ENCODE peak calls at places on chromosomes 11 and 22, in eight cellular contexts. One of them, this sample, is unnamed.

GRCh38 chr11:112903310-112903709 is 57.9 kb upstream of the NCAM1 start:
- DNase-seq in heart right ventricle: no peak
- DNase-seq in ovary: no peak
- DNase-seq in colonic mucosa: no peak
- DNase-seq in GM06990: no peak
- DNase-seq in CD8-positive, alpha-beta T cell: no peak
- DNase-seq in mesendoderm: no peak
- DNase-seq in hepatocyte: no peak
- DNase-seq in this sample: no peak

GRCh38 chr11:33452806-33453205 is 195.6 kb downstream of the HIPK3 start:
- DNase-seq in CD8-positive, alpha-beta T cell: no peak
- DNase-seq in mesendoderm: no peak
- DNase-seq in colonic mucosa: no peak
- DNase-seq in hepatocyte: peak; percentile 30
- DNase-seq in GM06990: no peak
- DNase-seq in ovary: no peak
- DNase-seq in heart right ventricle: no peak
- DNase-seq in this sample: no peak

GRCh38 chr11:133047036-133047800 is 485.1 kb downstream of the OPCML start:
- DNase-seq in heart right ventricle: no peak
- DNase-seq in hepatocyte: no peak
- DNase-seq in mesendoderm: no peak
- DNase-seq in CD8-positive, alpha-beta T cell: no peak
- DNase-seq in colonic mucosa: no peak
- DNase-seq in ovary: no peak
- DNase-seq in GM06990: no peak
- DNase-seq in this sample: no peak

GRCh38 chr11:34192481-34193401 is 87.3 kb downstream of the NAT10 start:
- DNase-seq in heart right ventricle: peak; percentile 51
- DNase-seq in ovary: peak; percentile 48
- DNase-seq in colonic mucosa: peak; percentile 36
- DNase-seq in CD8-positive, alpha-beta T cell: no peak
- DNase-seq in GM06990: no peak
- DNase-seq in hepatocyte: peak; percentile 44
- DNase-seq in mesendoderm: peak; percentile 47
- DNase-seq in this sample: peak; percentile 40

GRCh38 chr11:121578216-121579063 is 125.7 kb upstream of the SORL1-AS1 start:
- DNase-seq in heart right ventricle: no peak
- DNase-seq in ovary: no peak
- DNase-seq in colonic mucosa: no peak
- DNase-seq in mesendoderm: no peak
- DNase-seq in GM06990: no peak
- DNase-seq in CD8-positive, alpha-beta T cell: no peak
- DNase-seq in hepatocyte: no peak
- DNase-seq in this sample: no peak

GRCh38 chr11:84719935-84720577 is 907.1 kb downstream of the DLG2 start:
- DNase-seq in hepatocyte: peak; percentile 4
- DNase-seq in CD8-positive, alpha-beta T cell: no peak
- DNase-seq in ovary: peak; percentile 10
- DNase-seq in heart right ventricle: no peak
- DNase-seq in GM06990: no peak
- DNase-seq in colonic mucosa: peak; percentile 17
- DNase-seq in mesendoderm: peak; percentile 64
- DNase-seq in this sample: no peak

GRCh38 chr11:70742553-70743291 is 344.4 kb downstream of the CTTN start:
- DNase-seq in GM06990: no peak
- DNase-seq in ovary: no peak
- DNase-seq in colonic mucosa: no peak
- DNase-seq in CD8-positive, alpha-beta T cell: no peak
- DNase-seq in mesendoderm: peak; percentile 95
- DNase-seq in hepatocyte: peak; percentile 84
- DNase-seq in heart right ventricle: no peak
- DNase-seq in this sample: no peak

GRCh38 chr11:71251761-71252433 is 480 bp downstream of the SHANK2 start:
- DNase-seq in ovary: no peak
- DNase-seq in CD8-positive, alpha-beta T cell: no peak
- DNase-seq in hepatocyte: peak; percentile 80
- DNase-seq in mesendoderm: peak; percentile 57
- DNase-seq in GM06990: peak; percentile 55
- DNase-seq in colonic mucosa: peak; percentile 55
- DNase-seq in heart right ventricle: no peak
- DNase-seq in this sample: no peak

GRCh38 chr11:1553808-1554594 is 18.1 kb downstream of the DUSP8 start:
- DNase-seq in ovary: no peak
- DNase-seq in heart right ventricle: no peak
- DNase-seq in CD8-positive, alpha-beta T cell: no peak
- DNase-seq in hepatocyte: peak; percentile 81
- DNase-seq in mesendoderm: peak; percentile 66
- DNase-seq in GM06990: no peak
- DNase-seq in colonic mucosa: peak; percentile 88
- DNase-seq in this sample: peak; percentile 77

GRCh38 chr22:23784215-23784732 is 2.5 kb upstream of the SMARCB1 start:
- DNase-seq in GM06990: no peak
- DNase-seq in hepatocyte: peak; percentile 54
- DNase-seq in ovary: no peak
- DNase-seq in heart right ventricle: no peak
- DNase-seq in mesendoderm: no peak
- DNase-seq in CD8-positive, alpha-beta T cell: no peak
- DNase-seq in colonic mucosa: peak; percentile 58
- DNase-seq in this sample: no peak

GRCh38 chr11:3121931-3122774 is 43.0 kb downstream of the OSBPL5 start:
- DNase-seq in CD8-positive, alpha-beta T cell: no peak
- DNase-seq in mesendoderm: no peak
- DNase-seq in colonic mucosa: no peak
- DNase-seq in hepatocyte: no peak
- DNase-seq in GM06990: no peak
- DNase-seq in ovary: peak; percentile 29
- DNase-seq in heart right ventricle: no peak
- DNase-seq in this sample: no peak

GRCh38 chr11:38990841-38991240 is 2392.8 kb upstream of the RAG2 start:
- DNase-seq in hepatocyte: no peak
- DNase-seq in ovary: no peak
- DNase-seq in GM06990: no peak
- DNase-seq in mesendoderm: no peak
- DNase-seq in heart right ventricle: no peak
- DNase-seq in colonic mucosa: no peak
- DNase-seq in CD8-positive, alpha-beta T cell: no peak
- DNase-seq in this sample: no peak

GRCh38 chr11:131609921-131610320 is 239.5 kb downstream of the NTM start:
- DNase-seq in colonic mucosa: no peak
- DNase-seq in GM06990: no peak
- DNase-seq in ovary: no peak
- DNase-seq in mesendoderm: no peak
- DNase-seq in hepatocyte: no peak
- DNase-seq in CD8-positive, alpha-beta T cell: no peak
- DNase-seq in heart right ventricle: no peak
- DNase-seq in this sample: no peak

GRCh38 chr11:72736452-72737069 is 15.6 kb downstream of the ARAP1 start:
- DNase-seq in colonic mucosa: no peak
- DNase-seq in heart right ventricle: peak; percentile 56
- DNase-seq in GM06990: peak; percentile 59
- DNase-seq in ovary: no peak
- DNase-seq in CD8-positive, alpha-beta T cell: peak; percentile 50
- DNase-seq in hepatocyte: no peak
- DNase-seq in mesendoderm: peak; percentile 76
- DNase-seq in this sample: peak; percentile 76

GRCh38 chr11:126175261-126175885 is 36.1 kb downstream of the RPUSD4 start:
- DNase-seq in colonic mucosa: no peak
- DNase-seq in heart right ventricle: peak; percentile 16
- DNase-seq in CD8-positive, alpha-beta T cell: no peak
- DNase-seq in mesendoderm: no peak
- DNase-seq in GM06990: no peak
- DNase-seq in hepatocyte: no peak
- DNase-seq in ovary: peak; percentile 43
- DNase-seq in this sample: no peak

GRCh38 chr11:84675631-84676030 is 951.5 kb downstream of the DLG2 start:
- DNase-seq in CD8-positive, alpha-beta T cell: no peak
- DNase-seq in mesendoderm: no peak
- DNase-seq in ovary: no peak
- DNase-seq in heart right ventricle: no peak
- DNase-seq in hepatocyte: no peak
- DNase-seq in GM06990: no peak
- DNase-seq in colonic mucosa: no peak
- DNase-seq in this sample: no peak

GRCh38 chr22:49199224-49199623 is 628.4 kb downstream of the BRD1 start:
- DNase-seq in GM06990: no peak
- DNase-seq in CD8-positive, alpha-beta T cell: no peak
- DNase-seq in colonic mucosa: no peak
- DNase-seq in mesendoderm: no peak
- DNase-seq in hepatocyte: no peak
- DNase-seq in ovary: no peak
- DNase-seq in heart right ventricle: no peak
- DNase-seq in this sample: no peak
- H3K27me3 ChIP-seq in GM06990: no peaks in the 10 kb centered on the region
- H3K27me3 ChIP-seq in CD8-positive, alpha-beta T cell: no peaks in the 10 kb centered on the region
- H3K27me3 ChIP-seq in colonic mucosa: no peaks in the 10 kb centered on the region
- H3K27me3 ChIP-seq in mesendoderm: no peaks in the 10 kb centered on the region
- H3K27me3 ChIP-seq in hepatocyte: peaks cover 14% of the 10 kb centered on the region
- H3K27me3 ChIP-seq in ovary: no peaks in the 10 kb centered on the region
- H3K27me3 ChIP-seq in heart right ventricle: no peaks in the 10 kb centered on the region
- H3K27me3 ChIP-seq in this sample: no peaks in the 10 kb centered on the region

GRCh38 chr11:95831198-95831883 is 41.0 kb downstream of the CEP57 start:
- DNase-seq in ovary: no peak
- DNase-seq in GM06990: no peak
- DNase-seq in CD8-positive, alpha-beta T cell: no peak
- DNase-seq in heart right ventricle: no peak
- DNase-seq in colonic mucosa: no peak
- DNase-seq in hepatocyte: peak; percentile 18
- DNase-seq in mesendoderm: peak; percentile 31
- DNase-seq in this sample: no peak

GRCh38 chr11:95835768-95836488 is 45.6 kb downstream of the CEP57 start:
- DNase-seq in hepatocyte: peak; percentile 87
- DNase-seq in GM06990: peak; percentile 13
- DNase-seq in mesendoderm: peak; percentile 90
- DNase-seq in ovary: peak; percentile 50
- DNase-seq in CD8-positive, alpha-beta T cell: peak; percentile 28
- DNase-seq in heart right ventricle: peak; percentile 60
- DNase-seq in colonic mucosa: peak; percentile 72
- DNase-seq in this sample: peak; percentile 61

GRCh38 chr11:95833378-95833777 is 43.1 kb downstream of the CEP57 start:
- DNase-seq in mesendoderm: no peak
- DNase-seq in heart right ventricle: no peak
- DNase-seq in ovary: no peak
- DNase-seq in hepatocyte: no peak
- DNase-seq in colonic mucosa: no peak
- DNase-seq in GM06990: no peak
- DNase-seq in CD8-positive, alpha-beta T cell: no peak
- DNase-seq in this sample: no peak

GRCh38 chr11:95832763-95833162 is 42.5 kb downstream of the CEP57 start:
- DNase-seq in heart right ventricle: no peak
- DNase-seq in GM06990: no peak
- DNase-seq in mesendoderm: no peak
- DNase-seq in ovary: no peak
- DNase-seq in colonic mucosa: no peak
- DNase-seq in CD8-positive, alpha-beta T cell: no peak
- DNase-seq in hepatocyte: peak; percentile 4
- DNase-seq in this sample: no peak

DNA sequence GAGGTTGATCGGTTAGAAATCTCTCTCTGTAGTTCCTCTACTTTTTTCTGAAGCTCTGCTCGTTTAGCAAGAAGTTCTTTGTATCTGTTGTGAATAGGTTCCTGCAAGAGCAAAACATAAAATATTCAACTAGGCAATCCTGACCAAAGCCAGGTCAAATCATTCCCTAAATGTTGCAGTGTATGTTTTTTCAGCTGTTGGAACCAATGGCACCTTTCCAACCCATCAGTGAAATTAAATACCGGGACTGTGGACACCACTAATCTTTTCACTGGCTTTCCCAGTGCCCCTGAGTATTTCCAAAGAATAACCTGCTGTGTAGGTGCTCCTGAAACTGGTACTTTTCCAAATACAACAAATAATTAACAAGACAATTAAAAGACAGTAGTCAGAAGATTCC is 45.1 kb downstream of the CEP57 start:
- DNase-seq in heart right ventricle: no peak
- DNase-seq in hepatocyte: no peak
- DNase-seq in colonic mucosa: no peak
- DNase-seq in mesendoderm: no peak
- DNase-seq in ovary: no peak
- DNase-seq in GM06990: no peak
- DNase-seq in CD8-positive, alpha-beta T cell: no peak
- DNase-seq in this sample: no peak
- H3K36me3 ChIP-seq in heart right ventricle: peaks cover 100% of the 10 kb centered on the region
- H3K36me3 ChIP-seq in hepatocyte: no peaks in the 10 kb centered on the region
- H3K36me3 ChIP-seq in colonic mucosa: no peaks in the 10 kb centered on the region
- H3K36me3 ChIP-seq in mesendoderm: peaks cover 3% of the 10 kb centered on the region
- H3K36me3 ChIP-seq in ovary: no peaks in the 10 kb centered on the region
- H3K36me3 ChIP-seq in GM06990: no peaks in the 10 kb centered on the region
- H3K36me3 ChIP-seq in CD8-positive, alpha-beta T cell: peaks cover 4% of the 10 kb centered on the region
- H3K36me3 ChIP-seq in this sample: peaks cover 32% of the 10 kb centered on the region

DNA sequence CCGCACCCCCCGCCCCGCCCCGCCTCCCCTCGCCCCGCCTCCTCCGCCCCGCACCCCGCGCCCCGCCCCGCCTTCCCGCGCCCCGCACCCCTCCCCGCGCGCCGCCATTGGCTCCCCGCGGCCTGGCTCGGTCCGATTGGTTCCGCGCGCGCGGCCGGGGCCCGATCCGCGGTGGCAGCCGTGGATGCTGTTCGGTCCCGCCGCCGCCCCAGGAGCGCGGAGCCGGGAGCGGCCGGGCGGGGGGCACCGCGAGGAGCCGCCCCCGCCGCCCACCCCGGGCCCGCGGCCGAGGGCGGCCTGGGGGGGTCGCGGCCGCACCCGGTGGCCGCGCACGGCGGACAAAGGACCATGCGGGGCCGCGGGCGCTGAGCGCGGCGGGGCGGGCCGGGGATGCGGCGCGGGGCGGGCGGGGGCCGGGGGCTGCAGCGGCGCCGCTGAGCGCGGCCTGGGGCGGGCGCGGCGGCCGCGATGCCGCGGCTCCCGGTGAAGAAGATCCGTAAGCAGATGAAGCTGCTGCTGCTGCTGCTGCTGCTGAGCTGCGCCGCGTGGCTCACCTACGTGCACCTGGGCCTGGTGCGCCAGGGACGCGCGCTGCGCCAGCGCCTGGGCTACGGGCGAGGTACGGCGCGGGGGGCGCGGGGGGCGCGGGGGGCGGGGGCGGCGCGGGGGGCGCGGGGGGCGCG is at the start of gene B4GALNT4:
- DNase-seq in mesendoderm: no peak
- DNase-seq in CD8-positive, alpha-beta T cell: no peak
- DNase-seq in ovary: peak; percentile 72
- DNase-seq in hepatocyte: peak; percentile 72
- DNase-seq in heart right ventricle: no peak
- DNase-seq in colonic mucosa: no peak
- DNase-seq in GM06990: no peak
- DNase-seq in this sample: no peak
- H3K27me3 ChIP-seq in mesendoderm: no peaks in the 10 kb centered on the region
- H3K27me3 ChIP-seq in CD8-positive, alpha-beta T cell: peaks cover 17% of the 10 kb centered on the region
- H3K27me3 ChIP-seq in ovary: no peaks in the 10 kb centered on the region
- H3K27me3 ChIP-seq in hepatocyte: no peaks in the 10 kb centered on the region
- H3K27me3 ChIP-seq in heart right ventricle: peaks cover 65% of the 10 kb centered on the region
- H3K27me3 ChIP-seq in colonic mucosa: peaks cover 22% of the 10 kb centered on the region
- H3K27me3 ChIP-seq in GM06990: no peaks in the 10 kb centered on the region
- H3K27me3 ChIP-seq in this sample: no peaks in the 10 kb centered on the region

DNA sequence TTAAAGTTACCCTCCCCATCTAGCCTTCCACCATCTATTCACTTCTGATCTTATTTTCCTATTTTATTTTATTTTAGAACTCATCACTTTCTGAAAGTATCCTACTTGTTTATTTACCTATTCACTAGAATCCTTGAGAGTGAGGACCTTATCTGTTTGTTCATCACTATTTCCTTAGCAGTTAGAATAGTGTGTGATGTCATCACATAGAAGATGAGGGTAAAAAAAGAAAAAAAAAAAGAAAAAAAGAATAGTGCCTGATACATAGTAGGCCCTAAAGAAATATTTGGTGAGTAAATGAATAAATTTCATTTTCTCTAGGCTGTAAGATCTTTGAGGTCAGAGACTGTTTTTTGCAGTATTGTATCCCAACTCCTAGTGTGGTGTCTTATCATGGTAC is 36.7 kb downstream of the PAAF1 start:
- DNase-seq in hepatocyte: no peak
- DNase-seq in colonic mucosa: no peak
- DNase-seq in heart right ventricle: no peak
- DNase-seq in ovary: no peak
- DNase-seq in CD8-positive, alpha-beta T cell: no peak
- DNase-seq in GM06990: no peak
- DNase-seq in mesendoderm: no peak
- DNase-seq in this sample: no peak
- H3K36me3 ChIP-seq in hepatocyte: no peaks in the 10 kb centered on the region
- H3K36me3 ChIP-seq in colonic mucosa: no peaks in the 10 kb centered on the region
- H3K36me3 ChIP-seq in heart right ventricle: peaks cover 100% of the 10 kb centered on the region
- H3K36me3 ChIP-seq in ovary: no peaks in the 10 kb centered on the region
- H3K36me3 ChIP-seq in CD8-positive, alpha-beta T cell: peaks cover 21% of the 10 kb centered on the region
- H3K36me3 ChIP-seq in GM06990: peaks cover 8% of the 10 kb centered on the region
- H3K36me3 ChIP-seq in mesendoderm: no peaks in the 10 kb centered on the region
- H3K36me3 ChIP-seq in this sample: peaks cover 31% of the 10 kb centered on the region

This sample was measured in lung.